ENCODE peak calls at places on chromosome 20, in seven cellular contexts. V is iPS DF 19.7, Y is posterior cingulate gyrus, Z is Kasumi-1, I is NCI-H1092 treated with DMSO at 0.1 percent for 48 hours, G is transverse colon, M is HT-29. Q is an unnamed sample.

GRCh38 chr20:51854912-51855311 is 52.6 kb upstream of the SALL4 start:
- DNase-seq in V (no peak), Y (no peak), Z (no peak), I (no peak), G (no peak), M (no peak), Q (no peak)

GRCh38 chr20:62019144-62019805 is 46.4 kb downstream of the TAF4 start:
- DNase-seq in V (no peak), Y (no peak), Z (no peak), I (no peak), G (no peak), M (no peak), Q (no peak)

GRCh38 chr20:23132930-23133559 is 46.9 kb upstream of the CD93 start:
- DNase-seq in V (no peak), Y (no peak), Z (no peak), I (no peak), G (no peak), M (no peak), Q (no peak)

GRCh38 chr20:19934792-19935491 is 82.2 kb upstream of the NAA20 start:
- DNase-seq in V (no peak), Y (peak; percentile 60), Z (peak; percentile 70), I (peak; percentile 68), G (peak; percentile 75), M (peak; percentile 90), Q (peak; percentile 40)

GRCh38 chr20:824916-825315 is 8.6 kb upstream of the FAM110A start:
- DNase-seq in V (no peak), Y (no peak), Z (no peak), I (no peak), G (peak; percentile 1), M (no peak), Q (no peak)

GRCh38 chr20:36061754-36062153 is 92.8 kb upstream of the EPB41L1 start:
- DNase-seq in V (no peak), Y (peak; percentile 40), Z (no peak), I (no peak), G (no peak), M (no peak), Q (no peak)

GRCh38 chr20:36881888-36882287 is 6.0 kb downstream of the TLDC2 start:
- DNase-seq in V (no peak), Y (no peak), Z (no peak), I (no peak), G (peak; percentile 36), M (peak; percentile 60), Q (no peak)

GRCh38 chr20:17958326-17959256 is 10.0 kb downstream of the SNX5 start:
- DNase-seq in V (no peak), Y (no peak), Z (no peak), I (no peak), G (no peak), M (no peak), Q (no peak)

GRCh38 chr20:58871533-58872102 is 19.1 kb downstream of the GNAS start:
- DNase-seq in V (no peak), Y (no peak), Z (no peak), I (no peak), G (no peak), M (no peak), Q (no peak)